ENCODE peak calls at places on chromosomes 7 and 10, in four cellular contexts. A is SJCRH30; G is psoas muscle; C is CD4-positive, alpha-beta memory T cell. M is an unnamed sample.
A peak's percentile ranks its signal among the peaks of the same experiment; 100 is the strongest.

GRCh38 chr10:26781797-26782196 is 79.0 kb downstream of the ABI1 start:
- DNase-seq in G (no peak), C (no peak), A (no peak), M (no peak)

GRCh38 chr10:119516381-119517234 is 25.9 kb downstream of the RGS10 start:
- DNase-seq in C (peak; percentile 62), G (no peak), A (no peak), M (no peak)

GRCh38 chr7:113875224-113875623 is 43.6 kb downstream of the PPP1R3A start:
- DNase-seq in G (no peak), A (no peak), C (no peak), M (no peak)

GRCh38 chr7:79182283-79182682 is 271.2 kb downstream of the MAGI2 start:
- DNase-seq in A (peak; percentile 14), C (no peak), G (no peak), M (no peak)

GRCh38 chr10:24790599-24790998 is 66.9 kb upstream of the ARHGAP21 start:
- DNase-seq in C (no peak), A (no peak), G (no peak), M (peak; percentile 36)

GRCh38 chr7:140456627-140457051 is 22.7 kb downstream of the MKRN1 start:
- DNase-seq in G (no peak), A (no peak), C (no peak), M (no peak)

GRCh38 chr10:79249156-79250121 is 97.8 kb upstream of the PPIF start:
- DNase-seq in G (no peak), C (no peak), A (no peak), M (no peak)

GRCh38 chr10:3477683-3478082 is 305.1 kb upstream of the PITRM1 start:
- DNase-seq in G (no peak), C (no peak), A (no peak), M (no peak)

GRCh38 chr7:4043988-4044387 is 638.1 kb upstream of the FOXK1 start:
- DNase-seq in A (no peak), C (no peak), G (no peak), M (no peak)

GRCh38 chr10:129966370-129966769 is 2.3 kb upstream of the EBF3 start:
- DNase-seq in G (no peak), C (no peak), A (no peak), M (no peak)

GRCh38 chr10:129965940-129966339 is 1.9 kb upstream of the EBF3 start:
- DNase-seq in C (no peak), A (no peak), G (no peak), M (no peak)

GRCh38 chr10:129963831-129964501 is at the start of gene EBF3:
- DNase-seq in G (peak; percentile 91), A (peak; percentile 84), C (peak; percentile 42), M (peak; percentile 94)

GRCh38 chr10:129964611-129965417 is 740 bp upstream of the EBF3 start:
- DNase-seq in C (no peak), A (no peak), G (peak; percentile 40), M (no peak)

GRCh38 chr10:129965418-129965793 is 1.3 kb upstream of the EBF3 start:
- DNase-seq in G (no peak), A (no peak), C (no peak), M (no peak)
- H3K27me3 ChIP-seq in G (peaks cover 6% of the 10 kb centered on the region), A (no peaks in the 10 kb centered on the region), C (peaks cover 43% of the 10 kb centered on the region), M (peaks cover 60% of the 10 kb centered on the region)

GRCh38 chr7:101060992-101061391 is 24.3 kb upstream of the TRIM56 start:
- DNase-seq in A (no peak), G (no peak), C (no peak), M (no peak)

GRCh38 chr7:101058355-101058754 is 26.9 kb upstream of the TRIM56 start:
- DNase-seq in A (peak; percentile 70), G (peak; percentile 52), C (peak; percentile 31), M (no peak)

DNA sequence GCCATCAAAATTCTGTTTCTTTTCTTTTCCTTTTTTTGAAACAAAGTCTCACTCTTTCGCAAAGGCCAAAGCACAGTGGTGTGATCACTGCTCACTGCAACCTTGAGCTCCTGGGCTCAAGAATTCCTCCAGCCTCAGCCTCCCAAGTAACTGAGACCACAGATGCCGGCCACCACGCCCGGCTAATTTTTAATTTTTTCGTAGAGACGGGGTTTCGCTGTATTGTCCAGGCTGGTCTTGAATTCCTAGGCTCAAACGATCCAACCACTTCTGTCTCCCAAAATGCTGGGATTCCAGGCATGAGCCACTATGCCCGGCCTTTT is 25.7 kb upstream of the TRIM56 start:
- DNase-seq in G (no peak), C (no peak), A (no peak), M (no peak)
- H3K27me3 ChIP-seq in G (peaks cover 2% of the 10 kb centered on the region), C (peaks cover 10% of the 10 kb centered on the region), A (peaks cover 21% of the 10 kb centered on the region), M (peaks cover 53% of the 10 kb centered on the region)

GRCh38 chr10:48691812-48692528 is 7.3 kb downstream of the WDFY4 start:
- DNase-seq in G (no peak), C (no peak), A (no peak), M (no peak)

GRCh38 chr10:48694371-48695030 is 9.8 kb downstream of the WDFY4 start:
- DNase-seq in A (peak; percentile 30), C (no peak), G (no peak), M (no peak)

GRCh38 chr10:48690791-48691660 is 6.4 kb downstream of the WDFY4 start:
- DNase-seq in G (no peak), C (no peak), A (no peak), M (no peak)

GRCh38 chr10:48693206-48693605 is 8.5 kb downstream of the WDFY4 start:
- DNase-seq in A (no peak), C (no peak), G (no peak), M (no peak)

DNA sequence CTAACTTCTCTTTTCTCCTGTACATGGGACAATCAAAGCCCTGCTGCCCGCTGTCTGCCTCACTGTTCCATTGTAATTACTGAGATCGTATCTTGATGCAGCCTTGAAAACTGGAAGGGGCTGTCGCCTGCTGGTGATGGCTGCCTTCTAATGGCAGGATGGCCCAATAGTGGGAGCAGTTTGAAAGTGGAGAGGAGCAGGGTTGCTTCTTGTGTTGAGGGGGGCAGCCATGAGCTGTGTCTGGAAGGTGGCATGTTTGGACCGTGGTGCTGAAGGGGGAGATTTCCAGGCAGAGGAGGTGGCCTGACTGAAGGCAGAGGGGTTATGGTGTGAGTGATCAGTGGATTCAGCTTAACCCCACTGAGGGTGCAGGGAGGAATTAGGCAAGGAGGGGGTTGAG is 8.1 kb downstream of the WDFY4 start:
- DNase-seq in G (no peak), A (no peak), C (no peak), M (no peak)
- H3K27me3 ChIP-seq in G (peaks cover 1% of the 10 kb centered on the region), A (no peaks in the 10 kb centered on the region), C (no peaks in the 10 kb centered on the region), M (no peaks in the 10 kb centered on the region)

GRCh38 chr10:77304192-77304591 is 333.4 kb downstream of the KCNMA1 start:
- DNase-seq in A (no peak), G (no peak), C (no peak), M (no peak)
- H3K27me3 ChIP-seq in A (no peaks in the 10 kb centered on the region), G (peaks cover 1% of the 10 kb centered on the region), C (no peaks in the 10 kb centered on the region), M (no peaks in the 10 kb centered on the region)

GRCh38 chr7:1252543-1253090 is 19.9 kb downstream of the UNCX start:
- DNase-seq in A (no peak), G (peak; percentile 4), C (no peak), M (no peak)
- H3K27me3 ChIP-seq in A (no peaks in the 10 kb centered on the region), G (peaks cover 19% of the 10 kb centered on the region), C (peaks cover 31% of the 10 kb centered on the region), M (peaks cover 94% of the 10 kb centered on the region)